ENCODE peak calls at places on chromosomes 11 and 22, in ten cellular contexts. I is prostate gland, Z is sigmoid colon, D is stomach, L is K562, M is HCT116, F is H1, C is esophagus muscularis mucosa, T is spleen, W is transverse colon. G is an unnamed sample.

GRCh38 chr22:46738961-46739870 is 1.2 kb upstream of the CERK start:
- DNase-seq in I (peak; percentile 61), Z (no peak), D (peak; percentile 73), L (peak; percentile 22), M (peak; percentile 81), F (no peak), C (no peak), T (no peak), W (peak; percentile 86), G (no peak)

GRCh38 chr11:20025331-20025840 is 134.9 kb downstream of the DBX1 start:
- DNase-seq in I (no peak), Z (no peak), D (no peak), L (no peak), M (no peak), F (no peak), C (no peak), T (no peak), W (no peak), G (no peak)

GRCh38 chr11:47177846-47178245 is 1.2 kb upstream of the ARFGAP2 start:
- DNase-seq in I (no peak), Z (peak; percentile 77), D (no peak), L (no peak), M (no peak), F (no peak), C (no peak), T (peak; percentile 89), W (no peak), G (no peak)

GRCh38 chr22:46119729-46120419 is 30.5 kb upstream of the PPARA start:
- DNase-seq in I (no peak), Z (peak; percentile 85), D (no peak), L (peak; percentile 43), M (no peak), F (no peak), C (no peak), T (no peak), W (no peak), G (peak; percentile 83)

GRCh38 chr11:19226378-19227195 is 14.2 kb downstream of the E2F8 start:
- DNase-seq in I (no peak), Z (no peak), D (no peak), L (no peak), M (no peak), F (no peak), C (no peak), T (no peak), W (no peak), G (no peak)

GRCh38 chr11:126491092-126491491 is 135.6 kb downstream of the ST3GAL4 start:
- DNase-seq in I (no peak), Z (peak; percentile 40), D (no peak), L (no peak), M (no peak), F (no peak), C (no peak), T (peak; percentile 60), W (no peak), G (no peak)

GRCh38 chr11:61509058-61510029 is 795 bp downstream of the LRRC10B start:
- DNase-seq in I (peak; percentile 57), Z (peak; percentile 74), D (peak; percentile 77), L (peak; percentile 78), M (peak; percentile 37), F (peak; percentile 81), C (no peak), T (peak; percentile 85), W (peak; percentile 71), G (peak; percentile 93)

GRCh38 chr11:119120639-119121007 is 757 bp upstream of the HINFP start:
- DNase-seq in I (no peak), Z (no peak), D (no peak), L (peak; percentile 50), M (no peak), F (no peak), C (no peak), T (no peak), W (no peak), G (no peak)

GRCh38 chr11:10627816-10628215 is 59.4 kb upstream of the LYVE1 start:
- DNase-seq in I (no peak), Z (no peak), D (no peak), L (no peak), M (no peak), F (no peak), C (no peak), T (no peak), W (no peak), G (no peak)

GRCh38 chr11:120228794-120229384 is 11.1 kb upstream of the POU2F3 start:
- DNase-seq in I (no peak), Z (no peak), D (no peak), L (peak; percentile 58), M (no peak), F (no peak), C (no peak), T (no peak), W (no peak), G (peak; percentile 71)

GRCh38 chr11:110125632-110126031 is 32.4 kb downstream of the ZC3H12C start:
- DNase-seq in I (no peak), Z (no peak), D (no peak), L (peak; percentile 21), M (no peak), F (no peak), C (no peak), T (no peak), W (no peak), G (no peak)

GRCh38 chr22:49321477-49322055 is 506.1 kb downstream of the BRD1 start:
- DNase-seq in I (no peak), Z (no peak), D (peak; percentile 23), L (no peak), M (no peak), F (no peak), C (peak; percentile 64), T (peak; percentile 54), W (no peak), G (peak; percentile 72)

GRCh38 chr11:8288166-8288772 is 24.6 kb upstream of the LMO1 start:
- DNase-seq in I (no peak), Z (no peak), D (no peak), L (no peak), M (no peak), F (no peak), C (no peak), T (no peak), W (no peak), G (peak; percentile 2)

GRCh38 chr22:20027966-20028854 is 7.3 kb downstream of the TANGO2 start:
- DNase-seq in I (no peak), Z (no peak), D (no peak), L (no peak), M (no peak), F (no peak), C (no peak), T (peak; percentile 7), W (no peak), G (no peak)

GRCh38 chr11:12056112-12056511 is 47.7 kb upstream of the DKK3 start:
- DNase-seq in I (no peak), Z (no peak), D (no peak), L (no peak), M (no peak), F (no peak), C (no peak), T (no peak), W (no peak), G (no peak)

GRCh38 chr11:124746621-124747243 is 5.3 kb downstream of the VSIG2 start:
- DNase-seq in I (peak; percentile 88), Z (no peak), D (peak; percentile 93), L (peak; percentile 91), M (peak; percentile 82), F (peak; percentile 77), C (no peak), T (peak; percentile 93), W (peak; percentile 94), G (peak; percentile 94)

GRCh38 chr11:79054636-79055035 is 386.2 kb downstream of the TENM4 start:
- DNase-seq in I (no peak), Z (no peak), D (no peak), L (no peak), M (no peak), F (no peak), C (no peak), T (no peak), W (no peak), G (no peak)

GRCh38 chr11:73384871-73385692 is 8.9 kb downstream of the RELT start:
- DNase-seq in I (no peak), Z (peak; percentile 77), D (peak; percentile 49), L (peak; percentile 73), M (no peak), F (no peak), C (no peak), T (peak; percentile 97), W (peak; percentile 71), G (peak; percentile 86)
- TF ChIP-seq POLR2A in I (no peak), Z (no peak), D (no peak), L (no peak), M (no peak), F (no peak), C (no peak), T (no peak), W (no peak), G (no peak)

GRCh38 chr11:33753304-33753703 is 17.1 kb upstream of the CD59 start:
- DNase-seq in I (no peak), Z (no peak), D (no peak), L (no peak), M (no peak), F (no peak), C (no peak), T (no peak), W (no peak), G (no peak)
- TF ChIP-seq POLR2AphosphoS5 in I (no peak), Z (no peak), D (no peak), L (no peak), M (no peak), F (no peak), C (no peak), T (no peak), W (no peak), G (no peak)

DNA sequence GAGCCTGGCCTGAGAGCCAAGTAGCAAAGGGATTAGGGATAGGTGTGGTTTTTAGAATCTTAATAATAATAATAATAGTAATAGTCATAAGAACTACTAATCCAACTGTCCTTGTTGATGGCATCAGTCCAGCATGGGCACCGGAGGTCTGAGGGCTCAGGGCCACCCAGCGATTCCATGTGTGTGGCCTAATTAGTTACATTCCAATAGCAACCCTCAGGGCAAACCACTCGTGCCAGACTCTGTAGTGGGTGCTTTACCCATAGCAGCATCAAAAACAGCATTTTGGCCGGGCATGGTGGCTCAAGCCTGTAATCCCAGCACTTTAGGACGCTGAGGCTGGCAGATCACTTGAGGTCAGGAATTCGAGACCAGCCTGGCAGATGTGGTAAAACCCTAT is 19.0 kb upstream of the MYH9 start:
- DNase-seq in I (no peak), Z (no peak), D (no peak), L (no peak), M (no peak), F (no peak), C (no peak), T (no peak), W (no peak), G (no peak)
- H3K4me1 ChIP-seq in I (no peaks in the 10 kb centered on the region), Z (no peaks in the 10 kb centered on the region), D (peaks cover 23% of the 10 kb centered on the region), L (no peaks in the 10 kb centered on the region), M (peaks cover 27% of the 10 kb centered on the region), F (peaks cover 8% of the 10 kb centered on the region), C (peaks cover 9% of the 10 kb centered on the region), T (peaks cover 50% of the 10 kb centered on the region), W (peaks cover 34% of the 10 kb centered on the region), G (peaks cover 29% of the 10 kb centered on the region)

GRCh38 chr11:43947003-43947500 is 4.6 kb downstream of the C11orf96 start:
- DNase-seq in I (no peak), Z (no peak), D (no peak), L (peak; percentile 63), M (peak; percentile 19), F (no peak), C (no peak), T (peak; percentile 67), W (no peak), G (no peak)
- TF ChIP-seq POLR2A in I (no peak), Z (no peak), D (no peak), L (no peak), M (no peak), F (no peak), C (no peak), T (no peak), W (no peak), G (peak; percentile 8)

GRCh38 chr22:31230871-31231621 is 18.9 kb downstream of the LIMK2 start:
- DNase-seq in I (peak; percentile 74), Z (no peak), D (peak; percentile 68), L (peak; percentile 43), M (no peak), F (no peak), C (no peak), T (no peak), W (peak; percentile 69), G (no peak)
- TF ChIP-seq POLR2AphosphoS5 in I (peak; percentile 65), Z (no peak), D (peak; percentile 8), L (no peak), M (no peak), F (no peak), C (peak; percentile 42), T (no peak), W (peak; percentile 31), G (peak; percentile 17)

G was measured in upper lobe of left lung.